ENCODE peak calls at places on chromosome 5, in five cellular contexts. One of them, this sample, is unnamed.

GRCh38 chr5:31809037-31809910 is 170.3 kb downstream of the PDZD2 start:
- DNase-seq in neuronal stem cell: peak; percentile 67
- DNase-seq in colonic mucosa: peak; percentile 45
- DNase-seq in AG04450: peak; percentile 32
- DNase-seq in MM.1S: peak; percentile 68
- DNase-seq in this sample: peak; percentile 80

GRCh38 chr5:166365164-166365563 is 1926.3 kb upstream of the WWC1 start:
- DNase-seq in neuronal stem cell: no peak
- DNase-seq in colonic mucosa: no peak
- DNase-seq in AG04450: no peak
- DNase-seq in MM.1S: no peak
- DNase-seq in this sample: no peak

GRCh38 chr5:122653087-122654017 is 121.5 kb upstream of the SNX2 start:
- DNase-seq in neuronal stem cell: no peak
- DNase-seq in colonic mucosa: no peak
- DNase-seq in AG04450: no peak
- DNase-seq in MM.1S: no peak
- DNase-seq in this sample: no peak

GRCh38 chr5:114055318-114055788 is 306.5 kb upstream of the KCNN2 start:
- DNase-seq in neuronal stem cell: peak; percentile 65
- DNase-seq in colonic mucosa: peak; percentile 20
- DNase-seq in AG04450: peak; percentile 6
- DNase-seq in MM.1S: no peak
- DNase-seq in this sample: peak; percentile 69

GRCh38 chr5:16894236-16895057 is 41.6 kb downstream of the MYO10 start:
- DNase-seq in neuronal stem cell: peak; percentile 45
- DNase-seq in colonic mucosa: peak; percentile 81
- DNase-seq in AG04450: peak; percentile 45
- DNase-seq in MM.1S: no peak
- DNase-seq in this sample: no peak

GRCh38 chr5:137145726-137146125 is 353.4 kb downstream of the SPOCK1 start:
- DNase-seq in neuronal stem cell: no peak
- DNase-seq in colonic mucosa: no peak
- DNase-seq in AG04450: no peak
- DNase-seq in MM.1S: no peak
- DNase-seq in this sample: no peak

GRCh38 chr5:757931-758697 is 26.4 kb downstream of the ZDHHC11B start:
- DNase-seq in neuronal stem cell: peak; percentile 86
- DNase-seq in colonic mucosa: peak; percentile 44
- DNase-seq in AG04450: no peak
- DNase-seq in MM.1S: no peak
- DNase-seq in this sample: peak; percentile 39

GRCh38 chr5:43428034-43428712 is 16.0 kb upstream of the CCL28 start:
- DNase-seq in neuronal stem cell: no peak
- DNase-seq in colonic mucosa: no peak
- DNase-seq in AG04450: no peak
- DNase-seq in MM.1S: no peak
- DNase-seq in this sample: no peak

GRCh38 chr5:17192191-17192590 is 25.2 kb upstream of the BASP1 start:
- DNase-seq in neuronal stem cell: no peak
- DNase-seq in colonic mucosa: no peak
- DNase-seq in AG04450: no peak
- DNase-seq in MM.1S: no peak
- DNase-seq in this sample: no peak

GRCh38 chr5:141917760-141918159 is 5.9 kb upstream of the DELE1 start:
- DNase-seq in neuronal stem cell: no peak
- DNase-seq in colonic mucosa: no peak
- DNase-seq in AG04450: no peak
- DNase-seq in MM.1S: no peak
- DNase-seq in this sample: no peak

GRCh38 chr5:151961557-151961956 is 36.9 kb upstream of the GLRA1 start:
- DNase-seq in neuronal stem cell: no peak
- DNase-seq in colonic mucosa: no peak
- DNase-seq in AG04450: no peak
- DNase-seq in MM.1S: no peak
- DNase-seq in this sample: no peak

GRCh38 chr5:40681351-40682311 is 1.9 kb downstream of the PTGER4 start:
- DNase-seq in neuronal stem cell: no peak
- DNase-seq in colonic mucosa: peak; percentile 61
- DNase-seq in AG04450: no peak
- DNase-seq in MM.1S: no peak
- DNase-seq in this sample: no peak

GRCh38 chr5:146081685-146082084 is 23.7 kb downstream of the PLAC8L1 start:
- DNase-seq in neuronal stem cell: no peak
- DNase-seq in colonic mucosa: no peak
- DNase-seq in AG04450: no peak
- DNase-seq in MM.1S: no peak
- DNase-seq in this sample: no peak

GRCh38 chr5:173953528-173954090 is 35.4 kb upstream of the C5orf47 start:
- DNase-seq in neuronal stem cell: no peak
- DNase-seq in colonic mucosa: no peak
- DNase-seq in AG04450: peak; percentile 43
- DNase-seq in MM.1S: no peak
- DNase-seq in this sample: no peak

GRCh38 chr5:10584714-10585113 is 20.8 kb downstream of the ANKRD33B start:
- DNase-seq in neuronal stem cell: no peak
- DNase-seq in colonic mucosa: no peak
- DNase-seq in AG04450: no peak
- DNase-seq in MM.1S: no peak
- DNase-seq in this sample: no peak

GRCh38 chr5:1540831-1541661 is 17.3 kb upstream of the LPCAT1 start:
- DNase-seq in neuronal stem cell: no peak
- DNase-seq in colonic mucosa: no peak
- DNase-seq in AG04450: no peak
- DNase-seq in MM.1S: no peak
- DNase-seq in this sample: no peak

GRCh38 chr5:79753863-79754645 is 64.4 kb downstream of the CMYA5 start:
- DNase-seq in neuronal stem cell: no peak
- DNase-seq in colonic mucosa: no peak
- DNase-seq in AG04450: no peak
- DNase-seq in MM.1S: no peak
- DNase-seq in this sample: no peak

GRCh38 chr5:62256161-62257017 is 49.6 kb upstream of the KIF2A start:
- DNase-seq in neuronal stem cell: no peak
- DNase-seq in colonic mucosa: no peak
- DNase-seq in AG04450: no peak
- DNase-seq in MM.1S: no peak
- DNase-seq in this sample: no peak

GRCh38 chr5:15929616-15930303 is 249.8 kb downstream of the MARCHF11 start:
- DNase-seq in neuronal stem cell: no peak
- DNase-seq in colonic mucosa: no peak
- DNase-seq in AG04450: peak; percentile 67
- DNase-seq in MM.1S: no peak
- DNase-seq in this sample: no peak

GRCh38 chr5:1786621-1787471 is 12.8 kb downstream of the MRPL36 start:
- DNase-seq in neuronal stem cell: no peak
- DNase-seq in colonic mucosa: no peak
- DNase-seq in AG04450: no peak
- DNase-seq in MM.1S: no peak
- DNase-seq in this sample: no peak

GRCh38 chr5:154112255-154112654 is 73.5 kb downstream of the MFAP3 start:
- DNase-seq in neuronal stem cell: no peak
- DNase-seq in colonic mucosa: no peak
- DNase-seq in AG04450: no peak
- DNase-seq in MM.1S: peak; percentile 28
- DNase-seq in this sample: no peak

GRCh38 chr5:174384509-174384947 is 339.0 kb downstream of the NSG2 start:
- DNase-seq in neuronal stem cell: no peak
- DNase-seq in colonic mucosa: no peak
- DNase-seq in AG04450: peak; percentile 55
- DNase-seq in MM.1S: no peak
- DNase-seq in this sample: no peak

GRCh38 chr5:73709536-73710129 is 83.6 kb downstream of the ARHGEF28 start:
- DNase-seq in neuronal stem cell: no peak
- DNase-seq in colonic mucosa: no peak
- DNase-seq in AG04450: no peak
- DNase-seq in MM.1S: no peak
- DNase-seq in this sample: no peak

GRCh38 chr5:40831346-40832210 is 3.4 kb downstream of the RPL37 start:
- DNase-seq in neuronal stem cell: no peak
- DNase-seq in colonic mucosa: no peak
- DNase-seq in AG04450: no peak
- DNase-seq in MM.1S: no peak
- DNase-seq in this sample: no peak

GRCh38 chr5:54895816-54896341 is 89.5 kb downstream of the ESM1 start:
- DNase-seq in neuronal stem cell: peak; percentile 18
- DNase-seq in colonic mucosa: no peak
- DNase-seq in AG04450: no peak
- DNase-seq in MM.1S: peak; percentile 61
- DNase-seq in this sample: peak; percentile 6

GRCh38 chr5:59358497-59358896 is 535.0 kb downstream of the PDE4D start:
- DNase-seq in neuronal stem cell: no peak
- DNase-seq in colonic mucosa: peak; percentile 29
- DNase-seq in AG04450: no peak
- DNase-seq in MM.1S: no peak
- DNase-seq in this sample: no peak

GRCh38 chr5:88826959-88827585 is 55.9 kb downstream of the MEF2C start:
- DNase-seq in neuronal stem cell: no peak
- DNase-seq in colonic mucosa: peak; percentile 29
- DNase-seq in AG04450: peak; percentile 55
- DNase-seq in MM.1S: peak; percentile 85
- DNase-seq in this sample: no peak

GRCh38 chr5:33206962-33207506 is 233.7 kb upstream of the TARS1 start:
- DNase-seq in neuronal stem cell: no peak
- DNase-seq in colonic mucosa: no peak
- DNase-seq in AG04450: no peak
- DNase-seq in MM.1S: no peak
- DNase-seq in this sample: no peak

GRCh38 chr5:33212439-33212838 is 228.3 kb upstream of the TARS1 start:
- DNase-seq in neuronal stem cell: no peak
- DNase-seq in colonic mucosa: no peak
- DNase-seq in AG04450: no peak
- DNase-seq in MM.1S: no peak
- DNase-seq in this sample: no peak

GRCh38 chr5:33210983-33211382 is 229.8 kb upstream of the TARS1 start:
- DNase-seq in neuronal stem cell: no peak
- DNase-seq in colonic mucosa: no peak
- DNase-seq in AG04450: no peak
- DNase-seq in MM.1S: no peak
- DNase-seq in this sample: no peak

GRCh38 chr5:33209252-33209651 is 231.5 kb upstream of the TARS1 start:
- DNase-seq in neuronal stem cell: no peak
- DNase-seq in colonic mucosa: no peak
- DNase-seq in AG04450: no peak
- DNase-seq in MM.1S: no peak
- DNase-seq in this sample: no peak

GRCh38 chr5:33212900-33213299 is 227.9 kb upstream of the TARS1 start:
- DNase-seq in neuronal stem cell: no peak
- DNase-seq in colonic mucosa: no peak
- DNase-seq in AG04450: no peak
- DNase-seq in MM.1S: no peak
- DNase-seq in this sample: no peak
- H3K27ac ChIP-seq in neuronal stem cell: no peak overlapping the region
- H3K27ac ChIP-seq in colonic mucosa: no peak overlapping the region
- H3K27ac ChIP-seq in AG04450: no peak overlapping the region
- H3K27ac ChIP-seq in MM.1S: no peak overlapping the region
- H3K27ac ChIP-seq in this sample: no peak overlapping the region

GRCh38 chr5:132214491-132214890 is 13.2 kb downstream of the P4HA2 start:
- DNase-seq in neuronal stem cell: no peak
- DNase-seq in colonic mucosa: no peak
- DNase-seq in AG04450: no peak
- DNase-seq in MM.1S: no peak
- DNase-seq in this sample: no peak

GRCh38 chr5:132211787-132212186 is 15.9 kb downstream of the P4HA2 start:
- DNase-seq in neuronal stem cell: no peak
- DNase-seq in colonic mucosa: no peak
- DNase-seq in AG04450: no peak
- DNase-seq in MM.1S: no peak
- DNase-seq in this sample: no peak

GRCh38 chr5:132213666-132214065 is 14.0 kb downstream of the P4HA2 start:
- DNase-seq in neuronal stem cell: no peak
- DNase-seq in colonic mucosa: no peak
- DNase-seq in AG04450: no peak
- DNase-seq in MM.1S: no peak
- DNase-seq in this sample: no peak

GRCh38 chr5:132218321-132218720 is 9.3 kb downstream of the P4HA2 start:
- DNase-seq in neuronal stem cell: no peak
- DNase-seq in colonic mucosa: no peak
- DNase-seq in AG04450: no peak
- DNase-seq in MM.1S: no peak
- DNase-seq in this sample: no peak

GRCh38 chr5:132215329-132215728 is 12.3 kb downstream of the P4HA2 start:
- DNase-seq in neuronal stem cell: no peak
- DNase-seq in colonic mucosa: peak; percentile 66
- DNase-seq in AG04450: peak; percentile 88
- DNase-seq in MM.1S: no peak
- DNase-seq in this sample: peak; percentile 72
- H3K27ac ChIP-seq in neuronal stem cell: no peak overlapping the region
- H3K27ac ChIP-seq in colonic mucosa: no peak overlapping the region
- H3K27ac ChIP-seq in AG04450: peak overlapping the region; percentile 57
- H3K27ac ChIP-seq in MM.1S: no peak overlapping the region
- H3K27ac ChIP-seq in this sample: peak overlapping the region; percentile 60

GRCh38 chr5:14109041-14109747 is 33.9 kb upstream of the TRIO start:
- DNase-seq in neuronal stem cell: no peak
- DNase-seq in colonic mucosa: peak; percentile 22
- DNase-seq in AG04450: no peak
- DNase-seq in MM.1S: no peak
- DNase-seq in this sample: no peak

GRCh38 chr5:14110196-14110595 is 32.9 kb upstream of the TRIO start:
- DNase-seq in neuronal stem cell: no peak
- DNase-seq in colonic mucosa: no peak
- DNase-seq in AG04450: no peak
- DNase-seq in MM.1S: no peak
- DNase-seq in this sample: no peak

GRCh38 chr5:14109771-14110170 is 33.4 kb upstream of the TRIO start:
- DNase-seq in neuronal stem cell: no peak
- DNase-seq in colonic mucosa: no peak
- DNase-seq in AG04450: no peak
- DNase-seq in MM.1S: no peak
- DNase-seq in this sample: no peak

GRCh38 chr5:14108170-14108996 is 34.8 kb upstream of the TRIO start:
- DNase-seq in neuronal stem cell: peak; percentile 43
- DNase-seq in colonic mucosa: peak; percentile 78
- DNase-seq in AG04450: peak; percentile 73
- DNase-seq in MM.1S: peak; percentile 75
- DNase-seq in this sample: peak; percentile 52

GRCh38 chr5:14110680-14111079 is 32.5 kb upstream of the TRIO start:
- DNase-seq in neuronal stem cell: no peak
- DNase-seq in colonic mucosa: no peak
- DNase-seq in AG04450: peak; percentile 70
- DNase-seq in MM.1S: no peak
- DNase-seq in this sample: no peak
- H3K27ac ChIP-seq in neuronal stem cell: no peak overlapping the region
- H3K27ac ChIP-seq in colonic mucosa: no peak overlapping the region
- H3K27ac ChIP-seq in AG04450: peak overlapping the region; percentile 68
- H3K27ac ChIP-seq in MM.1S: no peak overlapping the region
- H3K27ac ChIP-seq in this sample: no peak overlapping the region

DNA sequence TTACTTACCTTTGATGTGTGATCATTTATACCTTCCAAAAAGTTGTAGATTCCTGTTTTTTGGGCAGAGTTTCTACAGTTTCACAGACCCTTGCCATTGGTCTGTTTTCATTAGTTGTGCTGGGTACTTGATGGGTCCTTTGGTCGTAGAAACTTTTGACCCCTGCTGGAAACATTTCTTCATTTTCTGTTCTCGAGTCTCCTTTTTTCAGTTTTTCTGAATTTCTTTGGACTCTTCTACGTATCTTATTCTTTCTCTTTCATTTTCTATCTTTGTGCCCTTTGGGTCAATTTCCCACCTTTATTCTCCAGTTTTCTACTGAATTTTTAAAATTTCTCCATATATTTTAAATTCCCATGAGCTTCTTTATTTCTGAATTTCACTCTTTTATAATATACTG is 16.7 kb downstream of the AP3S1 start:
- DNase-seq in neuronal stem cell: no peak
- DNase-seq in colonic mucosa: no peak
- DNase-seq in AG04450: no peak
- DNase-seq in MM.1S: no peak
- DNase-seq in this sample: no peak
- H3K27ac ChIP-seq in neuronal stem cell: no peak overlapping the region
- H3K27ac ChIP-seq in colonic mucosa: no peak overlapping the region
- H3K27ac ChIP-seq in AG04450: no peak overlapping the region
- H3K27ac ChIP-seq in MM.1S: no peak overlapping the region
- H3K27ac ChIP-seq in this sample: no peak overlapping the region